ENCODE peak calls at places on chromosomes 3 and 15, in nine cellular contexts. K is Panc1, G is esophagus muscularis mucosa, U is GM12891, Y is vagina, X is spleen, S is sigmoid colon, W is stomach, R is endothelial cell of umbilical vein. C is an unnamed sample.
A peak's percentile ranks its signal among the peaks of the same experiment; 100 is the strongest.

GRCh38 chr15:56538901-56539545 is 74.1 kb upstream of the MNS1 start:
- DNase-seq in K (no peak), G (no peak), U (no peak), Y (no peak), X (no peak), S (no peak), W (no peak), R (no peak), C (no peak)

GRCh38 chr3:149449100-149449654 is 25.3 kb upstream of the TM4SF4 start:
- DNase-seq in K (no peak), G (peak; percentile 29), U (no peak), Y (no peak), X (no peak), S (no peak), W (no peak), R (peak; percentile 33), C (no peak)

GRCh38 chr3:64061628-64062027 is 38.3 kb upstream of the PSMD6 start:
- DNase-seq in K (no peak), G (peak; percentile 64), U (no peak), Y (no peak), X (no peak), S (no peak), W (no peak), R (no peak), C (no peak)

GRCh38 chr15:40844543-40844981 is 714 bp downstream of the SPINT1 start:
- DNase-seq in K (no peak), G (no peak), U (peak; percentile 60), Y (no peak), X (peak; percentile 87), S (no peak), W (peak; percentile 51), R (no peak), C (peak; percentile 39)

GRCh38 chr15:60179786-60180391 is 175.8 kb downstream of the FOXB1 start:
- DNase-seq in K (peak; percentile 20), G (no peak), U (no peak), Y (no peak), X (no peak), S (no peak), W (no peak), R (peak; percentile 44), C (peak; percentile 12)

GRCh38 chr3:157626817-157627216 is 123.6 kb upstream of the VEPH1 start:
- DNase-seq in K (no peak), G (peak; percentile 26), U (no peak), Y (no peak), X (no peak), S (no peak), W (no peak), R (no peak), C (no peak)

GRCh38 chr3:115071122-115071521 is 76.0 kb downstream of the ZBTB20 start:
- DNase-seq in K (no peak), G (no peak), U (no peak), Y (no peak), X (no peak), S (no peak), W (no peak), R (no peak), C (no peak)

GRCh38 chr15:99202176-99202552 is 47.2 kb downstream of the TTC23 start:
- DNase-seq in K (no peak), G (no peak), U (no peak), Y (no peak), X (no peak), S (no peak), W (no peak), R (no peak), C (no peak)

GRCh38 chr3:146274833-146275232 is 23.9 kb upstream of the PLSCR4 start:
- DNase-seq in K (no peak), G (no peak), U (no peak), Y (no peak), X (no peak), S (no peak), W (no peak), R (peak; percentile 98), C (no peak)

GRCh38 chr3:43345246-43345645 is 58.9 kb downstream of the SNRK start:
- DNase-seq in K (no peak), G (no peak), U (no peak), Y (no peak), X (no peak), S (no peak), W (no peak), R (no peak), C (no peak)

GRCh38 chr3:141994856-141995255 is 118.4 kb downstream of the ATP1B3 start:
- DNase-seq in K (no peak), G (no peak), U (no peak), Y (no peak), X (no peak), S (no peak), W (no peak), R (no peak), C (no peak)

GRCh38 chr3:43411429-43411828 is 125.1 kb downstream of the SNRK start:
- DNase-seq in K (no peak), G (peak; percentile 24), U (no peak), Y (no peak), X (no peak), S (no peak), W (no peak), R (no peak), C (no peak)

GRCh38 chr3:9780451-9780797 is 10.7 kb upstream of the CAMK1 start:
- DNase-seq in K (no peak), G (no peak), U (no peak), Y (no peak), X (peak; percentile 85), S (no peak), W (no peak), R (no peak), C (no peak)

GRCh38 chr3:9780920-9781319 is 11.2 kb upstream of the CAMK1 start:
- DNase-seq in K (no peak), G (no peak), U (no peak), Y (no peak), X (no peak), S (no peak), W (no peak), R (no peak), C (no peak)

GRCh38 chr3:9781978-9782575 is 10.2 kb downstream of the TADA3 start:
- DNase-seq in K (no peak), G (no peak), U (no peak), Y (no peak), X (peak; percentile 4), S (no peak), W (no peak), R (no peak), C (no peak)

GRCh38 chr3:9782777-9783176 is 9.5 kb downstream of the TADA3 start:
- DNase-seq in K (no peak), G (no peak), U (no peak), Y (no peak), X (no peak), S (no peak), W (no peak), R (no peak), C (no peak)

GRCh38 chr3:9781551-9781950 is 10.7 kb downstream of the TADA3 start:
- DNase-seq in K (no peak), G (no peak), U (no peak), Y (no peak), X (peak; percentile 52), S (no peak), W (no peak), R (no peak), C (no peak)
- TF ChIP-seq POLR2AphosphoS5 in K (no peak), G (no peak), U (no peak), Y (no peak), X (no peak), S (no peak), W (no peak), R (no peak), C (no peak)

DNA sequence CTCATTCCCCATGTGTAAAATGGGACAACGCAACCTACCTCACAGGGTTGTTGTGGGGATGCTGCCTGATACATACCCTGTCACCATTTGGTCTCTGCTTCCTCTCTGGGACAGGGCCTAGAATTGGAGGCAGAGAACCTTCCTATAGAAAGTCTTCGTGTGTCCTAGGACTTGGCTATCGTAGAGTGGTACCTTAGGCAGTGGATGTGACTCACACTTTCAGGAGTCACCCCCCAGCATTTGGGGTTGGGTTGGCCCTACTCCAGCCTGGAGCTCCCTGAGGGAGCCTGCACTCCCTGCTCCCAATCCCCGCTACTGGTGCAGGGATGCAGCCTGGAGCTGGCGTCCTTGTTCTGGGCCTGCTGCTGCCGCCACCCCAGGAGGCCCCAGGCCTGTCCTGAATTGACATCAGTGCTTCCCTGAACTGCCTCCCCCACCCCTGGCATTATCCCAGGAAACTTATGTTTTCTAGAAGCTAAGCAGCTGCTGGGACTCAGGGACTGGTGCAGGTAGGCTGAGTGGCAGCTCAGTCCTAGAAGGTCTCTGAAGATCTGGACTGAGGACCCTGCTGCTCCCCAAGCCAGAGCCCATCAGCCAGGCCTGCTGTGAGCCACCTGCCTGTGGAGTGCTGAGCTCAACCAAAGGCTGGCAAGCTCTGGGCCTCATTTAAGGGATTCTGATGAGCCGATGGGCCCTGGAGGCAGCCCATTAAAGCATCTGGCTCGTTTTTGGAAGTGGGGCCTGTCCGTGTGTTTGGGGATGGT is 9.9 kb downstream of the C15orf39 start:
- DNase-seq in K (no peak), G (no peak), U (no peak), Y (no peak), X (no peak), S (no peak), W (no peak), R (no peak), C (no peak)
- TF ChIP-seq POLR2AphosphoS5 in K (no peak), G (no peak), U (peak; percentile 21), Y (no peak), X (no peak), S (no peak), W (no peak), R (no peak), C (no peak)

GRCh38 chr3:66053783-66054094 is 15.0 kb upstream of the MAGI1 start:
- DNase-seq in K (no peak), G (no peak), U (no peak), Y (no peak), X (no peak), S (no peak), W (no peak), R (no peak), C (no peak)
- TF ChIP-seq POLR2AphosphoS5 in K (no peak), G (no peak), U (no peak), Y (no peak), X (no peak), S (no peak), W (peak; percentile 44), R (no peak), C (no peak)

GRCh38 chr3:172847292-172847691 is 96.8 kb downstream of the ECT2 start:
- DNase-seq in K (no peak), G (no peak), U (no peak), Y (no peak), X (no peak), S (no peak), W (no peak), R (no peak), C (no peak)

GRCh38 chr3:172840913-172841312 is 90.4 kb downstream of the ECT2 start:
- DNase-seq in K (no peak), G (no peak), U (no peak), Y (no peak), X (no peak), S (no peak), W (no peak), R (no peak), C (no peak)

GRCh38 chr3:172846103-172846561 is 95.6 kb downstream of the ECT2 start:
- DNase-seq in K (no peak), G (no peak), U (no peak), Y (no peak), X (no peak), S (no peak), W (no peak), R (no peak), C (no peak)

GRCh38 chr3:172846706-172847105 is 96.2 kb downstream of the ECT2 start:
- DNase-seq in K (no peak), G (no peak), U (no peak), Y (no peak), X (no peak), S (no peak), W (no peak), R (no peak), C (no peak)

GRCh38 chr3:172844428-172844827 is 93.9 kb downstream of the ECT2 start:
- DNase-seq in K (no peak), G (no peak), U (no peak), Y (no peak), X (no peak), S (no peak), W (no peak), R (no peak), C (no peak)
- TF ChIP-seq POLR2AphosphoS5 in K (no peak), G (no peak), U (no peak), Y (no peak), X (no peak), S (no peak), W (no peak), R (no peak), C (no peak)

C was measured in transverse colon.